ENCODE peak calls at places on chromosome 16, in four cellular contexts. A is mesendoderm, I is IMR-90, E is PC-3. X is an unnamed sample.
A peak's percentile ranks its signal among the peaks of the same experiment; 100 is the strongest.

GRCh38 chr16:86293897-86294296 is 216.4 kb upstream of the FOXF1 start:
- DNase-seq in A (no peak), I (no peak), E (no peak), X (peak; percentile 71)

GRCh38 chr16:1906846-1907165 is 11.4 kb downstream of the HS3ST6 start:
- DNase-seq in A (no peak), I (no peak), E (no peak), X (no peak)

GRCh38 chr16:87657621-87658192 is 55.4 kb downstream of the JPH3 start:
- DNase-seq in A (peak; percentile 77), I (no peak), E (peak; percentile 42), X (no peak)

GRCh38 chr16:49455181-49455990 is 81.8 kb downstream of the C16orf78 start:
- DNase-seq in A (no peak), I (no peak), E (no peak), X (no peak)

GRCh38 chr16:82197540-82198240 is 27.7 kb upstream of the MPHOSPH6 start:
- DNase-seq in A (no peak), I (no peak), E (no peak), X (no peak)

GRCh38 chr16:30185141-30185682 is 1.8 kb downstream of the CORO1A start:
- DNase-seq in A (no peak), I (no peak), E (no peak), X (no peak)

GRCh38 chr16:70398177-70398743 is 40.6 kb downstream of the ST3GAL2 start:
- DNase-seq in A (no peak), I (no peak), E (no peak), X (no peak)

GRCh38 chr16:31423241-31423640 is 4.9 kb downstream of the COX6A2 start:
- DNase-seq in A (no peak), I (no peak), E (no peak), X (no peak)

GRCh38 chr16:66036162-66036561 is 330.3 kb upstream of the CDH5 start:
- DNase-seq in A (no peak), I (peak; percentile 37), E (peak; percentile 22), X (peak; percentile 32)

GRCh38 chr16:85372627-85373372 is 240.3 kb upstream of the GSE1 start:
- DNase-seq in A (peak; percentile 49), I (peak; percentile 85), E (peak; percentile 66), X (peak; percentile 93)

GRCh38 chr16:89642574-89642973 is 14.9 kb downstream of the CHMP1A start:
- DNase-seq in A (no peak), I (no peak), E (no peak), X (no peak)

GRCh38 chr16:57645691-57646387 is 17.4 kb downstream of the ADGRG1 start:
- DNase-seq in A (no peak), I (peak; percentile 52), E (peak; percentile 62), X (peak; percentile 58)

GRCh38 chr16:70770968-70771552 is 29.9 kb downstream of the VAC14 start:
- DNase-seq in A (peak; percentile 67), I (peak; percentile 54), E (peak; percentile 76), X (peak; percentile 63)

GRCh38 chr16:13480801-13481200 is 439.2 kb upstream of the ERCC4 start:
- DNase-seq in A (no peak), I (no peak), E (no peak), X (no peak)

GRCh38 chr16:8496364-8496763 is 93.9 kb downstream of the TMEM114 start:
- DNase-seq in A (no peak), I (no peak), E (no peak), X (no peak)

GRCh38 chr16:3188925-3189825 is 1.2 kb downstream of the OR1F1 start:
- DNase-seq in A (peak; percentile 90), I (peak; percentile 59), E (peak; percentile 27), X (peak; percentile 80)

GRCh38 chr16:66636199-66636598 is 31.7 kb downstream of the CMTM3 start:
- DNase-seq in A (no peak), I (no peak), E (no peak), X (no peak)

GRCh38 chr16:31064882-31065461 is 9.1 kb downstream of the ZNF668 start:
- DNase-seq in A (no peak), I (peak; percentile 97), E (peak; percentile 24), X (peak; percentile 93)

GRCh38 chr16:89170346-89171215 is 967 bp upstream of the CDH15 start:
- DNase-seq in A (peak; percentile 60), I (no peak), E (peak; percentile 58), X (no peak)

GRCh38 chr16:9797306-9797705 is 384.9 kb downstream of the GRIN2A start:
- DNase-seq in A (no peak), I (no peak), E (peak; percentile 74), X (no peak)

GRCh38 chr16:28879261-28879840 is 1.1 kb downstream of the ATP2A1 start:
- DNase-seq in A (no peak), I (no peak), E (no peak), X (no peak)

DNA sequence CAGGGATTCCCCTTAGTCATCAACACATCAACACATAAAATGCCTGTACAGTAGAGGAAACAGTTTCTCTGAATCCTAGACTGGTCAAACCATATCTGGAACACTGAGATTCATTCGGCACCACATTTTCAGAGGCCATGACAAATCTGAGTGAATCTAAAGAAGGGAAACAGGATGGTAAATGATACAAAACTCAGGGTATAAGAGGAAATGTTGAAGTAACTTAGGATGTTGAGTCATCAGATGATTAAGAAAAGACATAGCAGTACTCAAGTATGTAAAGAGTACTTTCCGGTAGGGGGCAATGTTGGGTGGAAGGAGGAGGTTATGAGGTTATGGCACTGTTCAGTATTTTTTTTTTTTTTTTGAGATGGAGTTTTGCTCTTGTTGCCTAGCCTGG is 358.5 kb upstream of the PMFBP1 start:
- DNase-seq in A (peak; percentile 3), I (peak; percentile 75), E (peak; percentile 85), X (peak; percentile 70)
- H3K4me2 ChIP-seq in A (no peak overlapping the region), I (no peak overlapping the region), E (peak overlapping the region; percentile 26), X (no peak overlapping the region)

GRCh38 chr16:67825119-67825518 is 17.0 kb upstream of the THAP11 start:
- DNase-seq in A (peak; percentile 21), I (no peak), E (no peak), X (no peak)

GRCh38 chr16:67825906-67826305 is 16.2 kb upstream of the THAP11 start:
- DNase-seq in A (no peak), I (no peak), E (no peak), X (no peak)

GRCh38 chr16:67822511-67822910 is 15.8 kb downstream of the TSNAXIP1 start:
- DNase-seq in A (no peak), I (peak; percentile 60), E (no peak), X (peak; percentile 6)

DNA sequence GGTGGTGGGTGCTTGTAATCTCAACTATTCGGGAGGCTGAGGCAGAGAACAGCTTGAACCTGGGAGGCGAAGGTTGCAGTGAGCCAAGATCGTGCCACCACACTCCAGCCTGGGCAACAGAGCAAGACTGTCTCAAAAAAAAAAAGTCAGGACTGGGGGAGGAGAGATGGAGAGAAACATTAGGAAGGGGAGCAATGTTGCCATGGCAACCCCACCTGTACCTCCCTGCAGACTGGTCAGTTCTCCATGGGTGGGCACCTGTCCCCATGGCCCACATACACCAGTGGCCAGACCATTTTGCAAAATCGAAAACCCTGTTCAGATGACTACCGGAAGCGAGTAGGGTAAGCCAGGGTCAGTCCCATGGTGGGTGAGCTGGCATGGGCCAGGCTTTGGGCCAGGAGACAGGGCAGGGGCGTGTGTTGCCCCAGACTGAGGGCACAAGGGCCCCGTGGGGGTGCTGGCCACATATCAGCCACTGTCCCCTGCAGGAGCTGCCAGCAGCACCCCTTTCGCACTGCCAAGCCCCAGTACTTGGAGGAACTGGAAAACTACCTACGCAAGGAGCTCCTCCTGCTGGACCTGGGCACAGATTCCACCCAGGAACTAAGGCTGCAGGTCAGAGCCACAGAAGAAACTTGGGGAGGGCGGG is 14.0 kb downstream of the TSNAXIP1 start:
- DNase-seq in A (peak; percentile 19), I (no peak), E (no peak), X (no peak)
- H3K4me2 ChIP-seq in A (no peak overlapping the region), I (no peak overlapping the region), E (no peak overlapping the region), X (no peak overlapping the region)

GRCh38 chr16:23874613-23875294 is 39.0 kb downstream of the PRKCB start:
- DNase-seq in A (no peak), I (no peak), E (no peak), X (no peak)
- H3K4me2 ChIP-seq in A (no peak overlapping the region), I (no peak overlapping the region), E (no peak overlapping the region), X (no peak overlapping the region)

GRCh38 chr16:51524555-51525373 is 373.7 kb upstream of the SALL1 start:
- DNase-seq in A (peak; percentile 54), I (peak; percentile 75), E (no peak), X (peak; percentile 64)
- H3K4me2 ChIP-seq in A (no peak overlapping the region), I (no peak overlapping the region), E (no peak overlapping the region), X (no peak overlapping the region)

GRCh38 chr16:75074415-75074793 is 42.2 kb downstream of the LDHD start:
- DNase-seq in A (no peak), I (no peak), E (no peak), X (no peak)

GRCh38 chr16:75074920-75075687 is 41.5 kb downstream of the LDHD start:
- DNase-seq in A (no peak), I (no peak), E (no peak), X (no peak)

GRCh38 chr16:75075688-75076268 is 40.8 kb downstream of the LDHD start:
- DNase-seq in A (no peak), I (no peak), E (no peak), X (no peak)

GRCh38 chr16:75072239-75072947 is 44.2 kb downstream of the LDHD start:
- DNase-seq in A (no peak), I (no peak), E (no peak), X (no peak)

GRCh38 chr16:75073551-75074414 is 42.8 kb downstream of the LDHD start:
- DNase-seq in A (no peak), I (no peak), E (no peak), X (no peak)
- H3K4me2 ChIP-seq in A (no peak overlapping the region), I (no peak overlapping the region), E (no peak overlapping the region), X (peak overlapping the region; percentile 36)